ENCODE peak calls at places on chromosome 6, in four cellular contexts. Y, E, F and D are unnamed samples.
A peak's percentile ranks its signal among the peaks of the same experiment; 100 is the strongest.

GRCh38 chr6:42441059-42441471 is 10.7 kb downstream of the TRERF1 start:
- DNase-seq in Y (no peak), E (no peak), F (no peak), D (no peak)

GRCh38 chr6:146968041-146968760 is 236.0 kb upstream of the STXBP5 start:
- DNase-seq in Y (no peak), E (peak; percentile 20), F (no peak), D (no peak)

GRCh38 chr6:129645371-129646139 is 64.4 kb downstream of the ARHGAP18 start:
- DNase-seq in Y (no peak), E (no peak), F (no peak), D (no peak)

GRCh38 chr6:15073344-15073789 is 172.5 kb upstream of the JARID2 start:
- DNase-seq in Y (no peak), E (no peak), F (no peak), D (peak; percentile 18)

GRCh38 chr6:113833537-113833936 is 23.6 kb upstream of the MARCKS start:
- DNase-seq in Y (no peak), E (no peak), F (no peak), D (no peak)

GRCh38 chr6:157534134-157534871 is 153.3 kb downstream of the ZDHHC14 start:
- DNase-seq in Y (no peak), E (no peak), F (no peak), D (no peak)

GRCh38 chr6:25351485-25351884 is 72.3 kb downstream of the CARMIL1 start:
- DNase-seq in Y (no peak), E (no peak), F (no peak), D (no peak)

GRCh38 chr6:127302728-127303675 is 36.3 kb downstream of the RNF146 start:
- DNase-seq in Y (peak; percentile 0), E (peak; percentile 32), F (no peak), D (no peak)

GRCh38 chr6:157503018-157503747 is 122.2 kb downstream of the ZDHHC14 start:
- DNase-seq in Y (no peak), E (no peak), F (no peak), D (no peak)

GRCh38 chr6:14861491-14861943 is 384.4 kb upstream of the JARID2 start:
- DNase-seq in Y (no peak), E (no peak), F (no peak), D (no peak)

GRCh38 chr6:110358536-110359148 is 493 bp upstream of the METTL24 start:
- DNase-seq in Y (no peak), E (no peak), F (no peak), D (no peak)

GRCh38 chr6:28211840-28212509 is 13.1 kb upstream of the ZSCAN9 start:
- DNase-seq in Y (no peak), E (no peak), F (no peak), D (no peak)

GRCh38 chr6:35354361-35355135 is 12.2 kb downstream of the PPARD start:
- DNase-seq in Y (no peak), E (no peak), F (no peak), D (no peak)

GRCh38 chr6:23446394-23447001 is 679.5 kb upstream of the NRSN1 start:
- DNase-seq in Y (peak; percentile 69), E (peak; percentile 57), F (no peak), D (no peak)

GRCh38 chr6:71107935-71108420 is 151.1 kb upstream of the B3GAT2 start:
- DNase-seq in Y (no peak), E (peak; percentile 85), F (no peak), D (no peak)